ENCODE peak calls at places on chromosomes 12 and 14, in nine cellular contexts. N is OCI-M1, Y is left lung, B is pons, F is progenitor cell of endocrine pancreas, I is C1 segment of cervical spinal cord, O is GM12865, G is putamen, M is sigmoid colon. S is an unnamed sample.

GRCh38 chr12:72472350-72472749 is 200.2 kb downstream of the TRHDE start:
- DNase-seq in G (no peak), O (no peak), Y (no peak), N (peak), M (no peak), B (no peak), F (no peak), I (no peak), S (no peak)

GRCh38 chr12:26723379-26724308 is 109.3 kb downstream of the ITPR2 start:
- DNase-seq in Y (no peak), F (no peak), B (peak), N (no peak), I (no peak), O (no peak), G (no peak), M (no peak), S (no peak)

GRCh38 chr12:948238-948637 is 1.3 kb downstream of the RAD52 start:
- DNase-seq in F (no peak), B (no peak), M (no peak), G (no peak), I (no peak), N (no peak), Y (no peak), O (peak), S (no peak)

GRCh38 chr14:84806627-84807026 is 723.3 kb upstream of the FLRT2 start:
- DNase-seq in I (no peak), G (no peak), N (no peak), M (no peak), B (no peak), F (no peak), Y (no peak), O (no peak), S (no peak)

GRCh38 chr12:52280319-52280795 is 5.9 kb downstream of the KRT86 start:
- DNase-seq in N (peak), B (no peak), Y (peak), G (no peak), O (no peak), I (no peak), M (peak), F (no peak), S (no peak)

GRCh38 chr12:74446466-74446865 is 91.2 kb upstream of the ATXN7L3B start:
- DNase-seq in Y (no peak), N (no peak), O (no peak), B (no peak), G (no peak), I (no peak), M (no peak), F (no peak), S (no peak)

GRCh38 chr12:52521581-52522266 is 1.5 kb upstream of the KRT5 start:
- DNase-seq in M (no peak), F (peak), I (no peak), N (no peak), Y (no peak), B (no peak), O (peak), G (no peak), S (no peak)

GRCh38 chr12:18696971-18697602 is 40.7 kb downstream of the PLCZ1 start:
- DNase-seq in N (peak), O (no peak), B (no peak), M (no peak), F (no peak), G (no peak), Y (no peak), I (no peak), S (no peak)

GRCh38 chr12:95385246-95385645 is 88.7 kb upstream of the METAP2 start:
- DNase-seq in O (no peak), I (no peak), M (peak), G (no peak), Y (no peak), F (no peak), B (peak), N (no peak), S (peak)